ENCODE peak calls at places on chromosome 14, in seven cellular contexts. R is endothelial cell, F is fibroblast of pulmonary artery, Y is transverse colon, U is colonic mucosa, A is progenitor cell of endocrine pancreas, S is stomach. H is an unnamed sample.

GRCh38 chr14:60381909-60382308 is 104.0 kb downstream of the C14orf39 start:
- DNase-seq in S (no peak), U (no peak), Y (no peak), A (no peak), R (no peak), F (no peak), H (no peak)

GRCh38 chr14:94998702-94999101 is 158.6 kb downstream of the DICER1 start:
- DNase-seq in F (peak), A (no peak), S (no peak), R (no peak), U (no peak), Y (no peak), H (no peak)

GRCh38 chr14:81192594-81192993 is 28.2 kb downstream of the GTF2A1 start:
- DNase-seq in U (no peak), S (no peak), F (no peak), R (no peak), Y (no peak), A (no peak), H (no peak)

GRCh38 chr14:103127861-103128598 is 4.8 kb downstream of the TNFAIP2 start:
- DNase-seq in F (no peak), Y (no peak), S (no peak), A (no peak), U (peak), R (no peak), H (no peak)

GRCh38 chr14:61644834-61645233 is 50.5 kb upstream of the HIF1A start:
- DNase-seq in U (no peak), A (no peak), R (no peak), Y (no peak), F (no peak), S (no peak), H (no peak)

GRCh38 chr14:99075061-99075460 is 196.9 kb downstream of the BCL11B start:
- DNase-seq in A (no peak), S (no peak), Y (no peak), U (peak), R (no peak), F (no peak), H (no peak)

GRCh38 chr14:59406454-59407245 is 58.5 kb downstream of the GPR135 start:
- DNase-seq in U (no peak), F (peak), S (no peak), R (no peak), Y (no peak), A (no peak), H (no peak)

GRCh38 chr14:59377991-59378720 is 87.0 kb downstream of the GPR135 start:
- DNase-seq in S (no peak), R (no peak), U (no peak), Y (no peak), F (no peak), A (no peak), H (no peak)

GRCh38 chr14:66680216-66680615 is 172.3 kb downstream of the GPHN start:
- DNase-seq in R (no peak), S (no peak), F (no peak), Y (no peak), A (no peak), U (no peak), H (no peak)

GRCh38 chr14:77044776-77045569 is 16.5 kb upstream of the IRF2BPL start:
- DNase-seq in Y (peak), R (no peak), U (no peak), A (no peak), F (peak), S (no peak), H (no peak)

GRCh38 chr14:33127531-33127930 is 188.9 kb downstream of the NPAS3 start:
- DNase-seq in Y (no peak), R (no peak), A (no peak), F (peak), U (no peak), S (no peak), H (no peak)

GRCh38 chr14:22973217-22974032 is 8.9 kb downstream of the AJUBA start:
- DNase-seq in Y (peak), R (peak), F (peak), S (peak), A (no peak), U (peak), H (peak)

GRCh38 chr14:71698027-71698426 is 234.2 kb upstream of the RGS6 start:
- DNase-seq in R (no peak), S (no peak), A (no peak), F (no peak), U (no peak), Y (no peak), H (no peak)

GRCh38 chr14:26548431-26548830 is 49.4 kb downstream of the NOVA1 start:
- DNase-seq in A (no peak), Y (no peak), R (no peak), U (no peak), F (peak), S (no peak), H (no peak)

GRCh38 chr14:99781091-99781490 is 12.1 kb upstream of the EML1 start:
- DNase-seq in A (no peak), R (no peak), F (no peak), Y (no peak), S (no peak), U (no peak), H (no peak)

GRCh38 chr14:92693998-92694780 is 54.2 kb downstream of the LGMN start:
- DNase-seq in Y (no peak), A (no peak), R (no peak), U (no peak), S (no peak), F (no peak), H (no peak)

GRCh38 chr14:68787235-68787727 is 5.6 kb downstream of the ZFP36L1 start:
- DNase-seq in S (peak), F (no peak), A (no peak), U (peak), R (no peak), Y (peak), H (no peak)

GRCh38 chr14:59362533-59362932 is 102.6 kb downstream of the GPR135 start:
- DNase-seq in U (no peak), Y (no peak), A (no peak), R (no peak), S (no peak), F (peak), H (no peak)

GRCh38 chr14:96039633-96040311 is 610 bp downstream of the C14orf132 start:
- DNase-seq in A (peak), S (no peak), Y (no peak), R (peak), F (peak), U (peak), H (no peak)
- TF ChIP-seq CTCF in A (peak), S (no peak), Y (no peak), R (no peak), F (no peak), U (no peak), H (peak)

DNA sequence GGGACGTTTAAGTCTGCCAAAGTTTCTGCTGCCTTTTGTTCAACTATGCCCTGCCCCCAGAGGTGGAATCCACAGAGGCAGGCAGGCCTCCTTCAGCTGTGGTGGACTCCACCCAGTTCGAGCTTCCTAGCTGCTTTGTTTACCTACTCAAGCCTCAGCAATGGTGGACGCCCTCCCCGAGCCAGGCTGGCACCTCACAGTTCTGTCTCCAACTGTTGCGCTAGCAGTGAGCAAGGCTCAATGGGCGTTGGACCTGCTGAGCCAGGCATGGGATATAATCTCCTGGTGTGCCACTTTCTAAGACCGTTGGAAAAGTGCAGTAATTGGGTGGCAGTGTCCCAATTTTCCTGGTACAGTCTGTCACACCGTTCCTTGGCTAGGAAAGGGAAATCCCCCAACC is 444.7 kb downstream of the FLRT2 start:
- DNase-seq in A (no peak), F (no peak), S (no peak), Y (no peak), R (no peak), U (no peak), H (no peak)
- TF ChIP-seq CTCF in A (no peak), F (no peak), S (no peak), Y (no peak), R (no peak), U (no peak), H (no peak)

GRCh38 chr14:36940476-36940875 is 231.9 kb downstream of the SLC25A21 start:
- DNase-seq in S (no peak), R (no peak), U (no peak), F (peak), A (no peak), Y (no peak), H (no peak)

GRCh38 chr14:36941783-36942521 is 230.5 kb downstream of the SLC25A21 start:
- DNase-seq in Y (peak), F (peak), S (peak), U (peak), R (peak), A (peak), H (no peak)

GRCh38 chr14:36939265-36939664 is 233.1 kb downstream of the SLC25A21 start:
- DNase-seq in U (no peak), A (no peak), R (no peak), S (no peak), Y (no peak), F (no peak), H (no peak)

GRCh38 chr14:36944307-36945010 is 227.9 kb downstream of the SLC25A21 start:
- DNase-seq in F (no peak), R (no peak), U (no peak), S (no peak), Y (no peak), A (no peak), H (no peak)

DNA sequence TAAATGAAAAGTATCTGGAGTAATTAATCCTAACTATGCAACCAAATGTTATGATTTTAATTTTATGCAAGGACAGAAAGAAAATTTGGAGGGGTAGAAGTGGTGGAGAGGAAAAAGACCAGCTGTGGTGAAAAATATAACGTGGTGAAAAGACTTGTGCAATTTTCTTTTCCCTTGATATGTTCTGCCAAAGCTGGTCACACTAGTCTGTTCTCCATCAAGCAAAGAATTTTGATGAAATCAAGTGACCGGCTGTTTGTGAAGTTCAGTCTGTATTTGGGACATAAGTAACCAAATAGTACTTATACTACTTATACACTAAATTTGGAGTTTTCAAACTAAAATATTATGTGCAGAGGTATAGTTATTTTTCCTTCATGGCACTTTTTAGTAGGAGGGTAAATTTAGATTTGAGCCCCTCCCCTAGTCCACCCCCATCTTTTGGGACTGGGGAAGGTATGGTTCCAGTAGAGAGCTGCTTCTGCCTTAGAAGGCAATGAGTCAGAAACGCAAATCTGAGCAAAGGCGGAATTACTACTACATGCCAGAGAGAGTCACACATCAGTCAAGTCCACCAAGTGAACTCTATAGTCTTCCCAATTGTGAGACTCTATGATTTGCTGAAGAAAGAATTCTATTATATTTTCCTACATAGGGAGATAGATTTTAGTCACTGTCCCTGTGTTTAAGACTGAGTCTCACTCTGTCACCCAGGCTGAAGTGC is 229.7 kb downstream of the SLC25A21 start:
- DNase-seq in F (peak), U (no peak), R (no peak), S (no peak), Y (no peak), A (no peak), H (no peak)
- TF ChIP-seq CTCF in F (no peak), U (no peak), R (peak), S (peak), Y (peak), A (no peak), H (no peak)

DNA sequence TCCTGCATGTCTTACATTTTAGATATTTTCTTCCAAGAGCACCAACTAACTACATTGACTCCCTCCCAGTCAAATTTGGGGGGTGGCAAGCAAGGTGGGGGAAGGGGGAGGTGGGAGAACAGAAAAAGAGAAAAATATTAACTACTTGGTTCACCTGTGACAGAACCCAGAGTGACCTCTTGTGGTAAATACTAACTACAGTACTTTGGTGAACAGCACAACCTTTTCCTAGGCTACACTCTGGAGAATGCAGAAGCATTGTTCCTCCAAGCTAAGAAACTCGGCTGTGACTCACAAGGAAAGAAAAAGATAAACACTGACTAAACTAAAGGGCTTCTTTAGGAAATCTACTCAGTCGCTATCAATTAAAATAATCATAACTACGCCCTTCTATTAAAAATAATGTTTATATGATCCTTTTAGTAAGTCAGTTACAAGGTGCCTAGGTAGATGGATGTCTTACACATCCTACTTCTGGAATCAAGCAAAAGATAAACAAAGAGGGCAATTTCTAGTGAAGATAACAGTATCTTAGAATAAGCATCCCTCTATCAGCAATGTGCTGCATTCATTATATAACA is 5.4 kb downstream of the KCNH5 start:
- DNase-seq in U (no peak), R (no peak), S (no peak), A (no peak), F (peak), Y (no peak), H (no peak)
- TF ChIP-seq CTCF in U (no peak), R (no peak), S (no peak), A (peak), F (peak), Y (no peak), H (peak)

GRCh38 chr14:35532783-35533356 is 1.1 kb upstream of the INSM2 start:
- DNase-seq in U (no peak), Y (no peak), A (no peak), F (no peak), R (no peak), S (no peak), H (no peak)

GRCh38 chr14:35533357-35534129 is 421 bp upstream of the INSM2 start:
- DNase-seq in A (peak), R (peak), F (peak), U (peak), S (peak), Y (peak), H (peak)

GRCh38 chr14:35535794-35536112 is 1.8 kb downstream of the INSM2 start:
- DNase-seq in U (no peak), S (no peak), F (no peak), R (peak), Y (no peak), A (no peak), H (no peak)

GRCh38 chr14:35534884-35535793 is 1.2 kb downstream of the INSM2 start:
- DNase-seq in A (peak), S (peak), U (peak), R (peak), F (peak), Y (peak), H (no peak)

GRCh38 chr14:35534130-35534883 is at the start of gene INSM2:
- DNase-seq in R (peak), Y (no peak), A (peak), U (no peak), S (no peak), F (peak), H (no peak)
- TF ChIP-seq CTCF in R (no peak), Y (no peak), A (no peak), U (no peak), S (no peak), F (no peak), H (peak)

GRCh38 chr14:25239170-25239569 is 189.2 kb upstream of the STXBP6 start:
- DNase-seq in S (no peak), F (no peak), A (no peak), U (no peak), Y (no peak), R (no peak), H (no peak)

GRCh38 chr14:25233613-25234012 is 183.7 kb upstream of the STXBP6 start:
- DNase-seq in U (no peak), Y (no peak), A (no peak), F (no peak), R (no peak), S (no peak), H (no peak)

GRCh38 chr14:25237845-25238244 is 187.9 kb upstream of the STXBP6 start:
- DNase-seq in A (no peak), U (peak), R (peak), F (peak), Y (peak), S (no peak), H (no peak)
- TF ChIP-seq CTCF in A (peak), U (no peak), R (no peak), F (no peak), Y (peak), S (no peak), H (no peak)

GRCh38 chr14:64337901-64338615 is 43.9 kb upstream of the ESR2 start:
- DNase-seq in S (peak), R (peak), Y (peak), F (peak), U (peak), A (peak), H (no peak)

GRCh38 chr14:64340560-64341196 is 46.5 kb upstream of the ESR2 start:
- DNase-seq in U (no peak), Y (no peak), R (no peak), A (no peak), F (no peak), S (no peak), H (no peak)

DNA sequence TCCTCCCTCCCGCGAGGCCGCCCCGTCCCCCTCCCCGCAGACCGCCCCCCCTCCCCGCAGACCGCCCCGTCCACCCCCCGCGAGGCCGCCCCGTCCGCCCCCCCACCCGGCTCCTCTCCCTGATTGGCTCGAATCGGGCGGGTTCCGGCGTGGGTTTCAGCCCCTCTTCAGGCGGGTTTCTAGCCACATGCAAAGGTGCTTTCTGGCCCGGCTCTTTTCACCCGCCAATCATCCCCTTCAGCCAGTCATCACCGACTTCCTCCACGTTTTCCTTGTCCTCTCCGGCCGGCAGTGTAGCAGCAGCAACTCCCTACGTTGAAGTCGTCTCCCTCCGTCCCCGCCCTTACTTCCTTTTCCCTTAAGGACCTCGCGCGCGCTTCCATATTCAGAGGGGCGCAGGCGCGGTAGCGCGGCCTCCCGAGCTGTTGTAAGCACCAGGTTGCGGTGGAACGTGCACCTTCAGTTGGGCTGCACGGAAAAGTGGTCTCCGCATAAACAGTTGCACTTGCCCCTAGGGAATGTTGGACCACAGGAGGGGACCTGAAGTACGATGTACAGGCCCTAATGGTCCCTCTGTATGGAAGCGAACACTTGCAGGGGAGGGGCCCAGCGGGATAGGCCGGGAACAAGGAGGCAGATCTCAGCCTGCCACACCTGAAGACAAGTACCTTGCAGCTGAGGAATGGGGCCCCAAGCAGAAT is 44.6 kb upstream of the ESR2 start:
- DNase-seq in S (peak), F (peak), A (peak), R (peak), Y (peak), U (peak), H (peak)
- TF ChIP-seq CTCF in S (no peak), F (no peak), A (no peak), R (no peak), Y (no peak), U (no peak), H (no peak)

GRCh38 chr14:21431126-21431525 is 24.8 kb downstream of the CHD8 start:
- DNase-seq in F (no peak), A (no peak), U (no peak), Y (no peak), R (no peak), S (no peak), H (no peak)
- TF ChIP-seq CTCF in F (no peak), A (no peak), U (no peak), Y (no peak), R (no peak), S (no peak), H (no peak)

GRCh38 chr14:104686624-104687517 is 2.5 kb upstream of the INF2 start:
- DNase-seq in F (no peak), S (peak), R (no peak), A (no peak), Y (peak), U (peak), H (no peak)
- TF ChIP-seq CTCF in F (no peak), S (no peak), R (no peak), A (no peak), Y (no peak), U (no peak), H (no peak)